ENCODE peak calls at places on chromosomes 1 and 21, in seven cellular contexts. V is A549, M is HCT116, S is K562, I is SK-N-SH, P is GM23338, E is GM12878. R is an unnamed sample.

GRCh38 chr1:205933672-205934618 is 9.3 kb downstream of the SLC26A9 start:
- DNase-seq in M (no peak), P (no peak), E (no peak), I (no peak), V (peak), S (no peak), R (no peak)

GRCh38 chr1:225842074-225842473 is 32.1 kb downstream of the EPHX1 start:
- DNase-seq in E (no peak), I (no peak), M (no peak), V (no peak), P (peak), S (no peak), R (no peak)

GRCh38 chr1:55154616-55155015 is 60.5 kb downstream of the USP24 start:
- DNase-seq in E (no peak), M (no peak), V (no peak), S (no peak), I (no peak), P (no peak), R (no peak)

GRCh38 chr1:197320991-197321531 is 53.0 kb downstream of the CRB1 start:
- DNase-seq in I (no peak), M (no peak), E (no peak), V (peak), P (no peak), S (no peak), R (no peak)

GRCh38 chr1:91201699-91202098 is 179.9 kb upstream of the ZNF644 start:
- DNase-seq in V (no peak), I (no peak), M (no peak), S (no peak), E (no peak), P (no peak), R (no peak)

GRCh38 chr1:34547043-34547674 is 207.7 kb upstream of the GJB5 start:
- DNase-seq in P (peak), E (no peak), V (no peak), S (no peak), M (peak), I (peak), R (no peak)

GRCh38 chr1:159598196-159598595 is 10.6 kb downstream of the APCS start:
- DNase-seq in P (peak), E (no peak), S (no peak), V (peak), M (no peak), I (no peak), R (no peak)

GRCh38 chr1:180691322-180691721 is 59.5 kb downstream of the XPR1 start:
- DNase-seq in I (no peak), V (no peak), M (no peak), E (no peak), P (no peak), S (no peak), R (no peak)

GRCh38 chr1:168623003-168623828 is 46.8 kb downstream of the XCL1 start:
- DNase-seq in M (peak), I (no peak), V (peak), E (no peak), P (no peak), S (no peak), R (no peak)

GRCh38 chr1:244349581-244350001 is 102.1 kb downstream of the ADSS2 start:
- DNase-seq in P (no peak), V (no peak), S (no peak), M (no peak), E (no peak), I (no peak), R (no peak)

GRCh38 chr1:113192242-113192641 is 119.2 kb downstream of the LRIG2 start:
- DNase-seq in V (no peak), S (no peak), I (no peak), P (no peak), E (no peak), M (no peak), R (no peak)

GRCh38 chr1:110190282-110190929 is 19.7 kb upstream of the KCNC4 start:
- DNase-seq in M (no peak), I (no peak), E (no peak), V (no peak), P (no peak), S (no peak), R (no peak)

GRCh38 chr1:96519851-96520281 is 201.7 kb upstream of the PTBP2 start:
- DNase-seq in I (no peak), P (peak), S (no peak), M (no peak), V (no peak), E (no peak), R (no peak)

GRCh38 chr21:44011123-44011773 is 861 bp upstream of the TRAPPC10 start:
- DNase-seq in P (no peak), E (no peak), V (no peak), I (peak), M (no peak), S (no peak), R (no peak)

GRCh38 chr1:110780600-110781484 is 92.1 kb upstream of the CD53 start:
- DNase-seq in M (peak), I (peak), E (no peak), S (peak), V (peak), P (peak), R (peak)

GRCh38 chr1:157025321-157025720 is 20.2 kb downstream of the ARHGEF11 start:
- DNase-seq in M (no peak), I (no peak), S (no peak), V (no peak), P (no peak), E (no peak), R (no peak)

GRCh38 chr1:181135815-181136737 is 47.6 kb downstream of the IER5 start:
- DNase-seq in V (no peak), M (no peak), E (no peak), S (no peak), P (no peak), I (peak), R (no peak)

GRCh38 chr21:32889596-32889995 is 118.0 kb upstream of the PAXBP1 start:
- DNase-seq in S (no peak), E (no peak), I (no peak), V (no peak), M (no peak), P (no peak), R (no peak)

GRCh38 chr1:219109424-219110018 is 64.2 kb upstream of the LYPLAL1 start:
- DNase-seq in I (no peak), V (no peak), E (no peak), M (no peak), P (no peak), S (no peak), R (no peak)

GRCh38 chr1:196049407-196049806 is 558.8 kb downstream of the KCNT2 start:
- DNase-seq in P (no peak), M (no peak), S (no peak), E (no peak), V (no peak), I (no peak), R (no peak)

GRCh38 chr1:204506091-204506968 is 9.9 kb upstream of the MDM4 start:
- DNase-seq in E (peak), M (peak), I (peak), S (peak), V (peak), P (peak), R (peak)

GRCh38 chr1:38266197-38266520 is 219.6 kb upstream of the POU3F1 start:
- DNase-seq in I (no peak), M (no peak), V (no peak), E (no peak), S (no peak), P (no peak), R (no peak)

GRCh38 chr1:229340496-229340895 is 2.4 kb downstream of the CCSAP start:
- DNase-seq in S (no peak), P (no peak), M (no peak), I (no peak), E (no peak), V (no peak), R (no peak)

GRCh38 chr1:94634977-94635416 is 93.4 kb upstream of the F3 start:
- DNase-seq in P (no peak), M (no peak), I (peak), V (no peak), S (peak), E (no peak), R (no peak)

GRCh38 chr1:8764301-8764937 is 53.0 kb downstream of the RERE start:
- DNase-seq in P (no peak), I (no peak), E (peak), S (no peak), V (no peak), M (no peak), R (no peak)

GRCh38 chr1:116113615-116114014 is 2.4 kb downstream of the MAB21L3 start:
- DNase-seq in S (no peak), I (no peak), M (no peak), P (no peak), V (no peak), E (no peak), R (no peak)

GRCh38 chr1:113325039-113325438 is 65.3 kb upstream of the MAGI3 start:
- DNase-seq in P (no peak), S (no peak), E (no peak), V (no peak), M (peak), I (no peak), R (no peak)

GRCh38 chr1:46179138-46180081 is 3.1 kb upstream of the P3R3URF start:
- DNase-seq in P (peak), M (peak), E (no peak), S (peak), I (peak), V (peak), R (peak)

GRCh38 chr1:160576430-160576829 is 2.9 kb downstream of the CD84 start:
- DNase-seq in M (no peak), V (no peak), I (no peak), P (no peak), E (no peak), S (no peak), R (no peak)

GRCh38 chr1:17531682-17532487 is 7.6 kb upstream of the ARHGEF10L start:
- DNase-seq in E (no peak), M (peak), V (no peak), S (no peak), I (no peak), P (no peak), R (no peak)

GRCh38 chr1:30100186-30100862 is 623.1 kb downstream of the MATN1 start:
- DNase-seq in M (no peak), I (no peak), E (no peak), V (no peak), S (no peak), P (no peak), R (no peak)

GRCh38 chr21:34519694-34520093 is 7.7 kb upstream of the KCNE1 start:
- DNase-seq in P (no peak), S (no peak), E (no peak), M (no peak), I (no peak), V (no peak), R (no peak)
- H3K4me3 ChIP-seq in P (no peak), S (no peak), E (no peak), M (no peak), I (no peak), V (no peak), R (no peak)

DNA sequence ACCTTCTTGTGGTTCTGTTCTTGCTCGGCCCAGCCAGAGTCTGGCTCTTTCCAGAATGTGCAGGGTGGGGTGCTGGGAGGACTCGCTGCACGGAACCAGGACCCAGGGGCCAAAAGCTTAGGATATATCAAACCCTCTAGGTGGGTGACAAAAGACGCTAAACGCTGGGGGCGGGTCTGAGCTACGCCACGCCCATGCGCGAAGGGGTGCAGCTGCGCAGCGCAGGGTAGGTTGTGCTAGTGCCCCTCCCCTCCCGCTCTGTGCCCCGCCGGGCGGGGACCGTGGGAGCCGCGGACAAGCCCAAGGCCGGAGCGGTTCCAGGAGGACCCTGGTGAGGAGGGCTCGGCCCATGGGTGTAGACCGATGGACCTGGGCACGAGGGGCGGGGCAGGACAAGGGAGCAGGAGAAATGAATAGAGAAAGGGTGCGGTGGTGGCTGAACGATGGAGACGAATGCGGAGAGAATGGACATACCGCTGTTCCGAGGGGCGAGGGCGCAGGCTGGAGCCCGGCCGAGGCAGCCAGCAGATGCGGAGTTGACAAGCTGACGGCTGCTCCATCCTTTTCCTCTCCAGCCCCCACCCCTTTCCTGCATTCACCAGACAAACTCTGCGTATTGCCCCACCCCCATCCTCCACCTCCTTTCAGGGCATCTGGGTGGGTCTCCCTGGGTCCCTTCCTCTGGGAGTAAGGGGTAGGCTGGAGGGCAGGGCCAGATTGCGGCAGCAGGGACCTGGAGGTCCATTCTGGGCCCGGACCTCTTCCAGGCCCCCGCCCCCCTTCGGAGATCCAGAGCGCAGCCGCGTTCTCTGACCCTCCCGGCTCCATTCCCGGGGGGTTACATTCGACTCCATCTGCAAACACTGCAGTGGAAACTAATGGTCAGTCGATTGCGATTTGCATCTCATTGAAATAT is at the start of gene RUSC1:
- DNase-seq in E (no peak), P (peak), I (peak), S (peak), M (no peak), V (no peak), R (no peak)
- TF ChIP-seq REST in E (no peak), P (no peak), I (no peak), S (no peak), M (no peak), V (no peak), R (no peak)

GRCh38 chr1:41368384-41368783 is 7.2 kb downstream of the FOXO6 start:
- DNase-seq in E (no peak), M (no peak), V (no peak), S (no peak), P (no peak), I (no peak), R (no peak)

GRCh38 chr1:41367102-41367537 is 5.9 kb downstream of the FOXO6 start:
- DNase-seq in E (no peak), P (peak), V (no peak), M (no peak), S (no peak), I (no peak), R (no peak)

GRCh38 chr1:41365772-41366427 is 4.7 kb downstream of the FOXO6 start:
- DNase-seq in V (no peak), M (no peak), I (no peak), P (peak), E (peak), S (no peak), R (no peak)

GRCh38 chr1:41365320-41365633 is 4.0 kb downstream of the FOXO6 start:
- DNase-seq in V (no peak), S (no peak), P (no peak), M (no peak), I (no peak), E (no peak), R (no peak)

GRCh38 chr1:41366428-41367101 is 5.3 kb downstream of the FOXO6 start:
- DNase-seq in E (no peak), P (no peak), S (peak), I (peak), M (no peak), V (no peak), R (peak)
- H3K4me3 ChIP-seq in E (peak), P (peak), S (no peak), I (peak), M (no peak), V (peak), R (peak)

GRCh38 chr1:162710349-162710748 is 78.1 kb downstream of the DDR2 start:
- DNase-seq in E (no peak), V (no peak), I (no peak), P (no peak), S (no peak), M (no peak), R (no peak)
- TF ChIP-seq REST in E (no peak), V (no peak), I (no peak), P (no peak), S (no peak), M (no peak), R (no peak)

GRCh38 chr1:240993004-240993403 is 364.0 kb downstream of the RGS7 start:
- DNase-seq in E (no peak), I (no peak), S (no peak), V (no peak), P (no peak), M (no peak), R (no peak)
- H3K4me3 ChIP-seq in E (no peak), I (no peak), S (no peak), V (no peak), P (no peak), M (no peak), R (no peak)

GRCh38 chr1:44723064-44723463 is 7.9 kb downstream of the RNU5D-1 start:
- DNase-seq in M (no peak), V (no peak), P (no peak), I (no peak), S (no peak), E (no peak), R (no peak)

GRCh38 chr1:44725309-44725698 is 5.7 kb downstream of the RNU5D-1 start:
- DNase-seq in M (no peak), E (no peak), P (no peak), V (no peak), S (no peak), I (no peak), R (no peak)

GRCh38 chr1:44724408-44725308 is 6.3 kb downstream of the RNU5D-1 start:
- DNase-seq in S (no peak), E (no peak), I (no peak), V (no peak), M (no peak), P (no peak), R (peak)

GRCh38 chr1:44721521-44722361 is 9.2 kb downstream of the RNU5D-1 start:
- DNase-seq in P (peak), I (peak), S (peak), M (peak), E (peak), V (peak), R (peak)

GRCh38 chr1:44723496-44724407 is 7.2 kb downstream of the RNU5D-1 start:
- DNase-seq in P (no peak), I (no peak), E (peak), M (no peak), S (no peak), V (no peak), R (peak)
- TF ChIP-seq REST in P (no peak), I (no peak), E (no peak), M (no peak), S (no peak), V (no peak), R (no peak)

R was measured in HL-60.